ENCODE peak calls at places on chromosomes 12 and 14, in eight cellular contexts. One of them, this sample, is unnamed. For H3K4me1, the result is how much of the 10 kb centered on the place peaks cover.

GRCh38 chr12:8698830-8699330 is 1.1 kb downstream of the RIMKLB start:
- DNase-seq in right lobe of liver: no peak
- DNase-seq in thoracic aorta: no peak
- DNase-seq in prostate gland: no peak
- DNase-seq in IMR-90: peak
- DNase-seq in cardiac muscle cell: no peak
- DNase-seq in Peyer's patch: no peak
- DNase-seq in A549: no peak
- DNase-seq in this sample: no peak

GRCh38 chr12:45130881-45131281 is 80.0 kb upstream of the DBX2 start:
- DNase-seq in thoracic aorta: no peak
- DNase-seq in Peyer's patch: peak
- DNase-seq in right lobe of liver: peak
- DNase-seq in IMR-90: peak
- DNase-seq in prostate gland: peak
- DNase-seq in cardiac muscle cell: peak
- DNase-seq in A549: peak
- DNase-seq in this sample: peak

GRCh38 chr14:72847721-72848120 is 46.2 kb downstream of the DPF3 start:
- DNase-seq in thoracic aorta: no peak
- DNase-seq in prostate gland: no peak
- DNase-seq in IMR-90: no peak
- DNase-seq in right lobe of liver: no peak
- DNase-seq in A549: no peak
- DNase-seq in cardiac muscle cell: no peak
- DNase-seq in Peyer's patch: no peak
- DNase-seq in this sample: peak

GRCh38 chr12:50518129-50518528 is 13.3 kb downstream of the DIP2B start:
- DNase-seq in IMR-90: no peak
- DNase-seq in Peyer's patch: no peak
- DNase-seq in cardiac muscle cell: no peak
- DNase-seq in A549: no peak
- DNase-seq in prostate gland: no peak
- DNase-seq in thoracic aorta: no peak
- DNase-seq in right lobe of liver: no peak
- DNase-seq in this sample: no peak

GRCh38 chr14:91693342-91693741 is 38.5 kb downstream of the CATSPERB start:
- DNase-seq in Peyer's patch: no peak
- DNase-seq in A549: no peak
- DNase-seq in prostate gland: no peak
- DNase-seq in IMR-90: no peak
- DNase-seq in right lobe of liver: no peak
- DNase-seq in thoracic aorta: no peak
- DNase-seq in cardiac muscle cell: no peak
- DNase-seq in this sample: peak

GRCh38 chr14:92093320-92093719 is 13.1 kb downstream of the ATXN3 start:
- DNase-seq in right lobe of liver: no peak
- DNase-seq in Peyer's patch: no peak
- DNase-seq in thoracic aorta: no peak
- DNase-seq in A549: no peak
- DNase-seq in cardiac muscle cell: no peak
- DNase-seq in prostate gland: no peak
- DNase-seq in IMR-90: no peak
- DNase-seq in this sample: no peak

GRCh38 chr14:103629503-103630121 is 601 bp downstream of the KLC1 start:
- DNase-seq in Peyer's patch: peak
- DNase-seq in cardiac muscle cell: peak
- DNase-seq in right lobe of liver: peak
- DNase-seq in IMR-90: no peak
- DNase-seq in prostate gland: peak
- DNase-seq in thoracic aorta: no peak
- DNase-seq in A549: peak
- DNase-seq in this sample: no peak

GRCh38 chr12:64733857-64734256 is 25.3 kb downstream of the GNS start:
- DNase-seq in prostate gland: no peak
- DNase-seq in right lobe of liver: no peak
- DNase-seq in thoracic aorta: peak
- DNase-seq in Peyer's patch: no peak
- DNase-seq in IMR-90: no peak
- DNase-seq in cardiac muscle cell: peak
- DNase-seq in A549: peak
- DNase-seq in this sample: peak

GRCh38 chr12:69275471-69275891 is 36.1 kb downstream of the CPSF6 start:
- DNase-seq in right lobe of liver: no peak
- DNase-seq in IMR-90: no peak
- DNase-seq in cardiac muscle cell: peak
- DNase-seq in thoracic aorta: no peak
- DNase-seq in A549: no peak
- DNase-seq in prostate gland: no peak
- DNase-seq in Peyer's patch: no peak
- DNase-seq in this sample: no peak

GRCh38 chr14:70096866-70097265 is 91.9 kb downstream of the SLC8A3 start:
- DNase-seq in A549: peak
- DNase-seq in IMR-90: peak
- DNase-seq in Peyer's patch: no peak
- DNase-seq in cardiac muscle cell: peak
- DNase-seq in thoracic aorta: no peak
- DNase-seq in prostate gland: no peak
- DNase-seq in right lobe of liver: no peak
- DNase-seq in this sample: no peak

GRCh38 chr12:16613199-16613598 is 7.2 kb upstream of the LMO3 start:
- DNase-seq in IMR-90: peak
- DNase-seq in prostate gland: no peak
- DNase-seq in cardiac muscle cell: no peak
- DNase-seq in Peyer's patch: no peak
- DNase-seq in thoracic aorta: no peak
- DNase-seq in right lobe of liver: no peak
- DNase-seq in A549: no peak
- DNase-seq in this sample: no peak

GRCh38 chr12:57522887-57523705 is 472 bp downstream of the MBD6 start:
- DNase-seq in A549: no peak
- DNase-seq in Peyer's patch: peak
- DNase-seq in cardiac muscle cell: peak
- DNase-seq in IMR-90: peak
- DNase-seq in thoracic aorta: peak
- DNase-seq in prostate gland: peak
- DNase-seq in right lobe of liver: peak
- DNase-seq in this sample: no peak

GRCh38 chr12:92987846-92988621 is 58.9 kb upstream of the EEA1 start:
- DNase-seq in Peyer's patch: peak
- DNase-seq in right lobe of liver: no peak
- DNase-seq in IMR-90: no peak
- DNase-seq in thoracic aorta: no peak
- DNase-seq in prostate gland: no peak
- DNase-seq in A549: no peak
- DNase-seq in cardiac muscle cell: peak
- DNase-seq in this sample: no peak

GRCh38 chr12:120677765-120678473 is 9.0 kb upstream of the MLEC start:
- DNase-seq in IMR-90: no peak
- DNase-seq in cardiac muscle cell: no peak
- DNase-seq in right lobe of liver: no peak
- DNase-seq in thoracic aorta: no peak
- DNase-seq in A549: peak
- DNase-seq in Peyer's patch: peak
- DNase-seq in prostate gland: peak
- DNase-seq in this sample: peak

GRCh38 chr12:49673446-49674317 is 33.5 kb downstream of the FMNL3 start:
- DNase-seq in prostate gland: peak
- DNase-seq in thoracic aorta: peak
- DNase-seq in right lobe of liver: peak
- DNase-seq in A549: no peak
- DNase-seq in Peyer's patch: peak
- DNase-seq in cardiac muscle cell: peak
- DNase-seq in IMR-90: peak
- DNase-seq in this sample: no peak

GRCh38 chr12:110862331-110862730 is 15.5 kb downstream of the CCDC63 start:
- DNase-seq in A549: no peak
- DNase-seq in prostate gland: no peak
- DNase-seq in thoracic aorta: no peak
- DNase-seq in right lobe of liver: no peak
- DNase-seq in cardiac muscle cell: no peak
- DNase-seq in IMR-90: no peak
- DNase-seq in Peyer's patch: no peak
- DNase-seq in this sample: no peak

GRCh38 chr12:95951515-95951914 is 8.4 kb downstream of the AMDHD1 start:
- DNase-seq in right lobe of liver: no peak
- DNase-seq in prostate gland: no peak
- DNase-seq in thoracic aorta: no peak
- DNase-seq in cardiac muscle cell: no peak
- DNase-seq in IMR-90: no peak
- DNase-seq in Peyer's patch: no peak
- DNase-seq in A549: no peak
- DNase-seq in this sample: no peak

GRCh38 chr12:89544730-89545184 is 18.9 kb upstream of the POC1B start:
- DNase-seq in Peyer's patch: peak
- DNase-seq in cardiac muscle cell: peak
- DNase-seq in thoracic aorta: no peak
- DNase-seq in right lobe of liver: peak
- DNase-seq in IMR-90: no peak
- DNase-seq in A549: no peak
- DNase-seq in prostate gland: peak
- DNase-seq in this sample: no peak

GRCh38 chr14:89349196-89350008 is 67.6 kb downstream of the FOXN3 start:
- DNase-seq in right lobe of liver: peak
- DNase-seq in thoracic aorta: no peak
- DNase-seq in IMR-90: no peak
- DNase-seq in prostate gland: no peak
- DNase-seq in Peyer's patch: peak
- DNase-seq in A549: no peak
- DNase-seq in cardiac muscle cell: no peak
- DNase-seq in this sample: no peak

GRCh38 chr12:6267007-6267721 is 43.3 kb upstream of the PLEKHG6 start:
- DNase-seq in prostate gland: peak
- DNase-seq in A549: no peak
- DNase-seq in cardiac muscle cell: no peak
- DNase-seq in IMR-90: peak
- DNase-seq in Peyer's patch: no peak
- DNase-seq in right lobe of liver: no peak
- DNase-seq in thoracic aorta: no peak
- DNase-seq in this sample: no peak

GRCh38 chr14:103185051-103186027 is 62.1 kb downstream of the TNFAIP2 start:
- DNase-seq in prostate gland: no peak
- DNase-seq in thoracic aorta: no peak
- DNase-seq in IMR-90: peak
- DNase-seq in cardiac muscle cell: peak
- DNase-seq in Peyer's patch: peak
- DNase-seq in A549: peak
- DNase-seq in right lobe of liver: no peak
- DNase-seq in this sample: peak

GRCh38 chr14:72514660-72515025 is 379.3 kb downstream of the DPF3 start:
- DNase-seq in cardiac muscle cell: no peak
- DNase-seq in thoracic aorta: no peak
- DNase-seq in Peyer's patch: no peak
- DNase-seq in prostate gland: no peak
- DNase-seq in A549: no peak
- DNase-seq in right lobe of liver: no peak
- DNase-seq in IMR-90: no peak
- DNase-seq in this sample: no peak

GRCh38 chr12:53004582-53004981 is 1.7 kb upstream of the EIF4B start:
- DNase-seq in Peyer's patch: no peak
- DNase-seq in cardiac muscle cell: peak
- DNase-seq in right lobe of liver: no peak
- DNase-seq in A549: no peak
- DNase-seq in thoracic aorta: no peak
- DNase-seq in IMR-90: peak
- DNase-seq in prostate gland: no peak
- DNase-seq in this sample: peak
- H3K27ac ChIP-seq in Peyer's patch: no peak
- H3K27ac ChIP-seq in cardiac muscle cell: peak
- H3K27ac ChIP-seq in right lobe of liver: no peak
- H3K27ac ChIP-seq in A549: peak
- H3K27ac ChIP-seq in thoracic aorta: no peak
- H3K27ac ChIP-seq in IMR-90: no peak
- H3K27ac ChIP-seq in prostate gland: no peak
- H3K27ac ChIP-seq in this sample: no peak

DNA sequence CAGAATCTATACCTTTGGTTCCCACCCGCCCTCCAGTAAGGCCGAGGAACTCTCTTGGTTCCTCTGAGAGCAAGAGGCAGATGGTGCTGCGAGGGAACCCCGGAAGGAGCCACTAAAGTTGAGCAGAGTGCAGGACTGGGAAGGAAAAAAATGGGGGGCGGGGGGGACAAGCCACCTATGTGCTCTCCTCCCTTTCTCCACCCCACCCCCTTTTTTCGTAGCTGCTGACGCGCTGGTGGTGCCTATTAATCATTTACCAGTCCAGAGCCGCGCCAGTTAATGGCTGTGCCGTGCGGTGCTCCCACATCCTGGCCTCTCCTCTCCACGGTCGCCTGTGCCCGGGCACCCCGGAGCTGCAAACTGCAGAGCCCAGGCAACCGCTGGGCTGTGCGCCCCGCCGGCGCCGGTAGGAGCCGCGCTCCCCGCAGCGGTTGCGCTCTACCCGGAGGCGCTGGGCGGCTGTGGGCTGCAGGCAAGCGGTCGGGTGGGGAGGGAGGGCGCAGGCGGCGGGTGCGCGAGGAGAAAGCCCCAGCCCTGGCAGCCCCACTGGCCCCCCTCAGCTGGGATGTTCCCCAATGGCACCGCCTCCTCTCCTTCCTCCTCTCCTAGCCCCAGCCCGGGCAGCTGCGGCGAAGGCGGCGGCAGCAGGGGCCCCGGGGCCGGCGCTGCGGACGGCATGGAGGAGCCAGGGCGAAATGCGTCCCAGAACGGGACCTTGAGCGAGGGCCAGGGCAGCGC is 1.3 kb downstream of the SSTR1 start:
- DNase-seq in Peyer's patch: peak
- DNase-seq in right lobe of liver: peak
- DNase-seq in thoracic aorta: no peak
- DNase-seq in A549: no peak
- DNase-seq in IMR-90: peak
- DNase-seq in prostate gland: no peak
- DNase-seq in cardiac muscle cell: peak
- DNase-seq in this sample: no peak
- TF ChIP-seq CTCF in Peyer's patch: peak
- TF ChIP-seq CTCF in right lobe of liver: peak
- TF ChIP-seq CTCF in thoracic aorta: peak
- TF ChIP-seq CTCF in A549: no peak
- TF ChIP-seq CTCF in IMR-90: peak
- TF ChIP-seq CTCF in prostate gland: no peak
- TF ChIP-seq CTCF in cardiac muscle cell: peak
- TF ChIP-seq CTCF in this sample: no peak

GRCh38 chr14:106877527-106877926 is 1351.1 kb downstream of the TMEM121 start:
- DNase-seq in thoracic aorta: no peak
- DNase-seq in Peyer's patch: no peak
- DNase-seq in right lobe of liver: no peak
- DNase-seq in cardiac muscle cell: no peak
- DNase-seq in A549: no peak
- DNase-seq in IMR-90: no peak
- DNase-seq in prostate gland: no peak
- DNase-seq in this sample: no peak
- H3K4me1 ChIP-seq in thoracic aorta: under half
- H3K4me1 ChIP-seq in Peyer's patch: under half
- H3K4me1 ChIP-seq in right lobe of liver: under half
- H3K4me1 ChIP-seq in cardiac muscle cell: under half
- H3K4me1 ChIP-seq in A549: under half
- H3K4me1 ChIP-seq in IMR-90: under half
- H3K4me1 ChIP-seq in prostate gland: under half
- H3K4me1 ChIP-seq in this sample: under half

DNA sequence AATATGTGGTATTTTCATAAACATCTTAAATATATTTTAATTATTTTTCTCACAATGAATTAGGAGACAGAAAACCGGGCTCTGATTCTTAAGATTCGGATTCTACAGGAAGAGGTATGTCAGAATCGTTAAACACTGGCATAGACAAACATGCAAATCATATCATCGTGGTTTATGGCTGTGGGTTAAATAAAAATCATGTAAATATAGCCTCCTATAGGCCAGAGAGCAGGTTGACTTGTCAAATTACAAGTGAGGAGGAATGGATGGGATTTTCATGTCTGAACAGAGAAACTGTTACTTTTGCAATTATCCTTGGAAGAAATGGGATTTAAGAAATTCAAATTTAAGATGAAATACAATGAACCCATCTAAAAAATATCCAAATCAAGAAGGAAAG is 74.9 kb upstream of the BCAT1 start:
- DNase-seq in right lobe of liver: no peak
- DNase-seq in cardiac muscle cell: no peak
- DNase-seq in IMR-90: no peak
- DNase-seq in A549: no peak
- DNase-seq in prostate gland: no peak
- DNase-seq in thoracic aorta: no peak
- DNase-seq in Peyer's patch: no peak
- DNase-seq in this sample: no peak
- H3K27ac ChIP-seq in right lobe of liver: no peak
- H3K27ac ChIP-seq in cardiac muscle cell: no peak
- H3K27ac ChIP-seq in IMR-90: no peak
- H3K27ac ChIP-seq in A549: no peak
- H3K27ac ChIP-seq in prostate gland: no peak
- H3K27ac ChIP-seq in thoracic aorta: no peak
- H3K27ac ChIP-seq in Peyer's patch: no peak
- H3K27ac ChIP-seq in this sample: no peak